ENCODE peak calls at places on chromosomes 6 and 20, in six cellular contexts. One of them, this sample, is unnamed.

GRCh38 chr6:140303218-140303949 is 928.9 kb upstream of the CITED2 start:
- DNase-seq in NCI-H2081: no peak
- DNase-seq in stimulated activated CD4-positive, alpha-beta T cell treated with anti-CD3 and anti-CD28 coated beads, Interleukin-1b, Interleukin-23, amount 100 ng/mL, for 4 hours: no peak
- DNase-seq in A172: no peak
- DNase-seq in RPMI7951: no peak
- DNase-seq in SW 1271: no peak
- DNase-seq in this sample: no peak

GRCh38 chr20:20614391-20614790 is 98.1 kb downstream of the RALGAPA2 start:
- DNase-seq in NCI-H2081: no peak
- DNase-seq in stimulated activated CD4-positive, alpha-beta T cell treated with anti-CD3 and anti-CD28 coated beads, Interleukin-1b, Interleukin-23, amount 100 ng/mL, for 4 hours: no peak
- DNase-seq in A172: no peak
- DNase-seq in RPMI7951: no peak
- DNase-seq in SW 1271: no peak
- DNase-seq in this sample: no peak

GRCh38 chr6:83853178-83853967 is at the start of gene RIPPLY2:
- DNase-seq in NCI-H2081: peak; percentile 77
- DNase-seq in stimulated activated CD4-positive, alpha-beta T cell treated with anti-CD3 and anti-CD28 coated beads, Interleukin-1b, Interleukin-23, amount 100 ng/mL, for 4 hours: no peak
- DNase-seq in A172: no peak
- DNase-seq in RPMI7951: peak; percentile 24
- DNase-seq in SW 1271: no peak
- DNase-seq in this sample: no peak

GRCh38 chr6:14470697-14471096 is 353.1 kb downstream of the CD83 start:
- DNase-seq in NCI-H2081: no peak
- DNase-seq in stimulated activated CD4-positive, alpha-beta T cell treated with anti-CD3 and anti-CD28 coated beads, Interleukin-1b, Interleukin-23, amount 100 ng/mL, for 4 hours: no peak
- DNase-seq in A172: no peak
- DNase-seq in RPMI7951: no peak
- DNase-seq in SW 1271: no peak
- DNase-seq in this sample: no peak

GRCh38 chr20:63145156-63145555 is 70.8 kb downstream of the YTHDF1 start:
- DNase-seq in NCI-H2081: no peak
- DNase-seq in stimulated activated CD4-positive, alpha-beta T cell treated with anti-CD3 and anti-CD28 coated beads, Interleukin-1b, Interleukin-23, amount 100 ng/mL, for 4 hours: no peak
- DNase-seq in A172: no peak
- DNase-seq in RPMI7951: no peak
- DNase-seq in SW 1271: no peak
- DNase-seq in this sample: no peak

GRCh38 chr6:146029573-146030184 is 817 bp downstream of the GRM1 start:
- DNase-seq in NCI-H2081: no peak
- DNase-seq in stimulated activated CD4-positive, alpha-beta T cell treated with anti-CD3 and anti-CD28 coated beads, Interleukin-1b, Interleukin-23, amount 100 ng/mL, for 4 hours: no peak
- DNase-seq in A172: no peak
- DNase-seq in RPMI7951: no peak
- DNase-seq in SW 1271: no peak
- DNase-seq in this sample: no peak

GRCh38 chr6:10837692-10837996 is 695 bp downstream of the MAK start:
- DNase-seq in NCI-H2081: no peak
- DNase-seq in stimulated activated CD4-positive, alpha-beta T cell treated with anti-CD3 and anti-CD28 coated beads, Interleukin-1b, Interleukin-23, amount 100 ng/mL, for 4 hours: no peak
- DNase-seq in A172: no peak
- DNase-seq in RPMI7951: peak; percentile 9
- DNase-seq in SW 1271: no peak
- DNase-seq in this sample: no peak

GRCh38 chr6:39209360-39209811 is 19.9 kb downstream of the KCNK5 start:
- DNase-seq in NCI-H2081: no peak
- DNase-seq in stimulated activated CD4-positive, alpha-beta T cell treated with anti-CD3 and anti-CD28 coated beads, Interleukin-1b, Interleukin-23, amount 100 ng/mL, for 4 hours: no peak
- DNase-seq in A172: no peak
- DNase-seq in RPMI7951: no peak
- DNase-seq in SW 1271: no peak
- DNase-seq in this sample: no peak

GRCh38 chr6:2020909-2021308 is 224.5 kb downstream of the GMDS start:
- DNase-seq in NCI-H2081: peak; percentile 36
- DNase-seq in stimulated activated CD4-positive, alpha-beta T cell treated with anti-CD3 and anti-CD28 coated beads, Interleukin-1b, Interleukin-23, amount 100 ng/mL, for 4 hours: no peak
- DNase-seq in A172: peak; percentile 51
- DNase-seq in RPMI7951: peak; percentile 56
- DNase-seq in SW 1271: no peak
- DNase-seq in this sample: no peak

GRCh38 chr6:166542580-166542912 is 43.9 kb downstream of the RAMACL start:
- DNase-seq in NCI-H2081: no peak
- DNase-seq in stimulated activated CD4-positive, alpha-beta T cell treated with anti-CD3 and anti-CD28 coated beads, Interleukin-1b, Interleukin-23, amount 100 ng/mL, for 4 hours: no peak
- DNase-seq in A172: peak; percentile 90
- DNase-seq in RPMI7951: no peak
- DNase-seq in SW 1271: no peak
- DNase-seq in this sample: no peak

GRCh38 chr6:15375018-15375417 is 129.1 kb downstream of the JARID2 start:
- DNase-seq in NCI-H2081: no peak
- DNase-seq in stimulated activated CD4-positive, alpha-beta T cell treated with anti-CD3 and anti-CD28 coated beads, Interleukin-1b, Interleukin-23, amount 100 ng/mL, for 4 hours: no peak
- DNase-seq in A172: no peak
- DNase-seq in RPMI7951: no peak
- DNase-seq in SW 1271: no peak
- DNase-seq in this sample: no peak

GRCh38 chr6:86744048-86744447 is 193.3 kb upstream of the HTR1E start:
- DNase-seq in NCI-H2081: no peak
- DNase-seq in stimulated activated CD4-positive, alpha-beta T cell treated with anti-CD3 and anti-CD28 coated beads, Interleukin-1b, Interleukin-23, amount 100 ng/mL, for 4 hours: no peak
- DNase-seq in A172: no peak
- DNase-seq in RPMI7951: no peak
- DNase-seq in SW 1271: no peak
- DNase-seq in this sample: no peak

GRCh38 chr20:52433326-52434040 is 241.9 kb upstream of the ZFP64 start:
- DNase-seq in NCI-H2081: no peak
- DNase-seq in stimulated activated CD4-positive, alpha-beta T cell treated with anti-CD3 and anti-CD28 coated beads, Interleukin-1b, Interleukin-23, amount 100 ng/mL, for 4 hours: no peak
- DNase-seq in A172: no peak
- DNase-seq in RPMI7951: no peak
- DNase-seq in SW 1271: no peak
- DNase-seq in this sample: no peak

GRCh38 chr6:99032396-99032795 is 84.7 kb upstream of the FBXL4 start:
- DNase-seq in NCI-H2081: no peak
- DNase-seq in stimulated activated CD4-positive, alpha-beta T cell treated with anti-CD3 and anti-CD28 coated beads, Interleukin-1b, Interleukin-23, amount 100 ng/mL, for 4 hours: no peak
- DNase-seq in A172: no peak
- DNase-seq in RPMI7951: no peak
- DNase-seq in SW 1271: no peak
- DNase-seq in this sample: no peak

GRCh38 chr6:6565488-6565887 is 23.0 kb upstream of the LY86 start:
- DNase-seq in NCI-H2081: no peak
- DNase-seq in stimulated activated CD4-positive, alpha-beta T cell treated with anti-CD3 and anti-CD28 coated beads, Interleukin-1b, Interleukin-23, amount 100 ng/mL, for 4 hours: no peak
- DNase-seq in A172: no peak
- DNase-seq in RPMI7951: no peak
- DNase-seq in SW 1271: no peak
- DNase-seq in this sample: no peak

GRCh38 chr6:21826460-21826859 is 232.9 kb downstream of the SOX4 start:
- DNase-seq in NCI-H2081: no peak
- DNase-seq in stimulated activated CD4-positive, alpha-beta T cell treated with anti-CD3 and anti-CD28 coated beads, Interleukin-1b, Interleukin-23, amount 100 ng/mL, for 4 hours: no peak
- DNase-seq in A172: no peak
- DNase-seq in RPMI7951: no peak
- DNase-seq in SW 1271: no peak
- DNase-seq in this sample: no peak

GRCh38 chr6:150072201-150072600 is 3.3 kb upstream of the ULBP3 start:
- DNase-seq in NCI-H2081: no peak
- DNase-seq in stimulated activated CD4-positive, alpha-beta T cell treated with anti-CD3 and anti-CD28 coated beads, Interleukin-1b, Interleukin-23, amount 100 ng/mL, for 4 hours: no peak
- DNase-seq in A172: peak; percentile 88
- DNase-seq in RPMI7951: peak; percentile 77
- DNase-seq in SW 1271: peak; percentile 55
- DNase-seq in this sample: no peak

GRCh38 chr6:165661416-165662001 is 1.5 kb downstream of the PDE10A start:
- DNase-seq in NCI-H2081: no peak
- DNase-seq in stimulated activated CD4-positive, alpha-beta T cell treated with anti-CD3 and anti-CD28 coated beads, Interleukin-1b, Interleukin-23, amount 100 ng/mL, for 4 hours: no peak
- DNase-seq in A172: no peak
- DNase-seq in RPMI7951: no peak
- DNase-seq in SW 1271: no peak
- DNase-seq in this sample: no peak

GRCh38 chr6:118141211-118141610 is 234.1 kb downstream of the SLC35F1 start:
- DNase-seq in NCI-H2081: no peak
- DNase-seq in stimulated activated CD4-positive, alpha-beta T cell treated with anti-CD3 and anti-CD28 coated beads, Interleukin-1b, Interleukin-23, amount 100 ng/mL, for 4 hours: no peak
- DNase-seq in A172: no peak
- DNase-seq in RPMI7951: no peak
- DNase-seq in SW 1271: no peak
- DNase-seq in this sample: no peak

GRCh38 chr6:161941565-161941964 is 667.7 kb upstream of the AGPAT4 start:
- DNase-seq in NCI-H2081: no peak
- DNase-seq in stimulated activated CD4-positive, alpha-beta T cell treated with anti-CD3 and anti-CD28 coated beads, Interleukin-1b, Interleukin-23, amount 100 ng/mL, for 4 hours: no peak
- DNase-seq in A172: no peak
- DNase-seq in RPMI7951: no peak
- DNase-seq in SW 1271: no peak
- DNase-seq in this sample: no peak

GRCh38 chr20:40812415-40813212 is 123.6 kb upstream of the MAFB start:
- DNase-seq in NCI-H2081: no peak
- DNase-seq in stimulated activated CD4-positive, alpha-beta T cell treated with anti-CD3 and anti-CD28 coated beads, Interleukin-1b, Interleukin-23, amount 100 ng/mL, for 4 hours: no peak
- DNase-seq in A172: peak; percentile 34
- DNase-seq in RPMI7951: peak; percentile 47
- DNase-seq in SW 1271: no peak
- DNase-seq in this sample: no peak

GRCh38 chr20:21607971-21608735 is 94.3 kb upstream of the NKX2-2 start:
- DNase-seq in NCI-H2081: peak; percentile 84
- DNase-seq in stimulated activated CD4-positive, alpha-beta T cell treated with anti-CD3 and anti-CD28 coated beads, Interleukin-1b, Interleukin-23, amount 100 ng/mL, for 4 hours: no peak
- DNase-seq in A172: no peak
- DNase-seq in RPMI7951: peak; percentile 50
- DNase-seq in SW 1271: no peak
- DNase-seq in this sample: no peak

GRCh38 chr6:70166088-70166958 is 136.6 kb downstream of the COL9A1 start:
- DNase-seq in NCI-H2081: peak; percentile 69
- DNase-seq in stimulated activated CD4-positive, alpha-beta T cell treated with anti-CD3 and anti-CD28 coated beads, Interleukin-1b, Interleukin-23, amount 100 ng/mL, for 4 hours: peak; percentile 3
- DNase-seq in A172: peak; percentile 29
- DNase-seq in RPMI7951: no peak
- DNase-seq in SW 1271: no peak
- DNase-seq in this sample: peak; percentile 35

GRCh38 chr6:9927271-9927670 is 487.6 kb downstream of the TFAP2A start:
- DNase-seq in NCI-H2081: no peak
- DNase-seq in stimulated activated CD4-positive, alpha-beta T cell treated with anti-CD3 and anti-CD28 coated beads, Interleukin-1b, Interleukin-23, amount 100 ng/mL, for 4 hours: no peak
- DNase-seq in A172: peak; percentile 2
- DNase-seq in RPMI7951: no peak
- DNase-seq in SW 1271: no peak
- DNase-seq in this sample: no peak

GRCh38 chr6:99822741-99823512 is 171.1 kb downstream of the MCHR2 start:
- DNase-seq in NCI-H2081: peak; percentile 64
- DNase-seq in stimulated activated CD4-positive, alpha-beta T cell treated with anti-CD3 and anti-CD28 coated beads, Interleukin-1b, Interleukin-23, amount 100 ng/mL, for 4 hours: no peak
- DNase-seq in A172: peak; percentile 57
- DNase-seq in RPMI7951: peak; percentile 53
- DNase-seq in SW 1271: peak; percentile 3
- DNase-seq in this sample: peak; percentile 12

GRCh38 chr6:139062921-139063320 is 34.4 kb downstream of the ABRACL start:
- DNase-seq in NCI-H2081: no peak
- DNase-seq in stimulated activated CD4-positive, alpha-beta T cell treated with anti-CD3 and anti-CD28 coated beads, Interleukin-1b, Interleukin-23, amount 100 ng/mL, for 4 hours: no peak
- DNase-seq in A172: no peak
- DNase-seq in RPMI7951: peak; percentile 6
- DNase-seq in SW 1271: no peak
- DNase-seq in this sample: no peak

GRCh38 chr6:170049641-170050491 is 241.0 kb downstream of the DLL1 start:
- DNase-seq in NCI-H2081: no peak
- DNase-seq in stimulated activated CD4-positive, alpha-beta T cell treated with anti-CD3 and anti-CD28 coated beads, Interleukin-1b, Interleukin-23, amount 100 ng/mL, for 4 hours: no peak
- DNase-seq in A172: no peak
- DNase-seq in RPMI7951: peak; percentile 100
- DNase-seq in SW 1271: no peak
- DNase-seq in this sample: no peak

GRCh38 chr6:20707166-20707485 is 172.9 kb downstream of the CDKAL1 start:
- DNase-seq in NCI-H2081: peak; percentile 94
- DNase-seq in stimulated activated CD4-positive, alpha-beta T cell treated with anti-CD3 and anti-CD28 coated beads, Interleukin-1b, Interleukin-23, amount 100 ng/mL, for 4 hours: no peak
- DNase-seq in A172: peak; percentile 25
- DNase-seq in RPMI7951: no peak
- DNase-seq in SW 1271: no peak
- DNase-seq in this sample: no peak

GRCh38 chr6:57305754-57306153 is 11.7 kb upstream of the PRIM2 start:
- DNase-seq in NCI-H2081: no peak
- DNase-seq in stimulated activated CD4-positive, alpha-beta T cell treated with anti-CD3 and anti-CD28 coated beads, Interleukin-1b, Interleukin-23, amount 100 ng/mL, for 4 hours: no peak
- DNase-seq in A172: no peak
- DNase-seq in RPMI7951: no peak
- DNase-seq in SW 1271: no peak
- DNase-seq in this sample: no peak

GRCh38 chr6:83517500-83517899 is 5.2 kb downstream of the PRSS35 start:
- DNase-seq in NCI-H2081: no peak
- DNase-seq in stimulated activated CD4-positive, alpha-beta T cell treated with anti-CD3 and anti-CD28 coated beads, Interleukin-1b, Interleukin-23, amount 100 ng/mL, for 4 hours: no peak
- DNase-seq in A172: no peak
- DNase-seq in RPMI7951: no peak
- DNase-seq in SW 1271: no peak
- DNase-seq in this sample: no peak

This sample was measured in Panc1.